ENCODE peak calls at places on chromosomes 1 and 21, in six cellular contexts. U, I, C, Y, E and Z are unnamed samples.

GRCh38 chr1:217857061-217857460 is 225.9 kb downstream of the SPATA17 start:
- DNase-seq in U (no peak), I (no peak), C (peak), Y (peak), E (no peak), Z (no peak)

GRCh38 chr1:240190881-240191385 is 99.2 kb downstream of the FMN2 start:
- DNase-seq in U (no peak), I (peak), C (peak), Y (peak), E (no peak), Z (no peak)

GRCh38 chr1:21956720-21957552 is 19.8 kb upstream of the HSPG2 start:
- DNase-seq in U (no peak), I (peak), C (peak), Y (peak), E (peak), Z (peak)

GRCh38 chr1:47229031-47229831 is 2.8 kb downstream of the TAL1 start:
- DNase-seq in U (no peak), I (no peak), C (no peak), Y (no peak), E (no peak), Z (no peak)

GRCh38 chr1:232322162-232322734 is 307.7 kb downstream of the SIPA1L2 start:
- DNase-seq in U (no peak), I (no peak), C (no peak), Y (no peak), E (no peak), Z (peak)

GRCh38 chr1:214808845-214809460 is 206.0 kb downstream of the CENPF start:
- DNase-seq in U (no peak), I (peak), C (peak), Y (peak), E (no peak), Z (no peak)

GRCh38 chr1:44652445-44653106 is 21.7 kb downstream of the TMEM53 start:
- DNase-seq in U (peak), I (no peak), C (peak), Y (peak), E (peak), Z (no peak)

GRCh38 chr1:180892675-180893074 is 20.0 kb upstream of the KIAA1614 start:
- DNase-seq in U (no peak), I (no peak), C (no peak), Y (no peak), E (no peak), Z (no peak)

GRCh38 chr1:48341221-48341620 is 118.7 kb downstream of the SLC5A9 start:
- DNase-seq in U (no peak), I (no peak), C (no peak), Y (no peak), E (no peak), Z (no peak)

GRCh38 chr1:35298464-35298863 is 30.0 kb downstream of the ZMYM4 start:
- DNase-seq in U (no peak), I (no peak), C (peak), Y (peak), E (peak), Z (peak)

GRCh38 chr1:163922743-163923186 is 601.0 kb downstream of the NUF2 start:
- DNase-seq in U (no peak), I (no peak), C (no peak), Y (no peak), E (no peak), Z (no peak)

GRCh38 chr1:236154126-236154525 is 11.8 kb downstream of the GPR137B start:
- DNase-seq in U (no peak), I (no peak), C (no peak), Y (no peak), E (no peak), Z (no peak)

GRCh38 chr1:10280442-10281350 is 70.3 kb downstream of the KIF1B start:
- DNase-seq in U (no peak), I (peak), C (no peak), Y (peak), E (no peak), Z (no peak)

GRCh38 chr1:66562561-66562960 is 28.6 kb downstream of the SGIP1 start:
- DNase-seq in U (no peak), I (no peak), C (no peak), Y (no peak), E (no peak), Z (no peak)

GRCh38 chr1:40668769-40669525 is 3.5 kb upstream of the RIMS3 start:
- DNase-seq in U (peak), I (no peak), C (peak), Y (peak), E (peak), Z (no peak)

GRCh38 chr1:66996018-66996682 is 57.8 kb downstream of the SLC35D1 start:
- DNase-seq in U (peak), I (peak), C (peak), Y (peak), E (peak), Z (peak)

GRCh38 chr1:94481473-94481933 is 60.1 kb downstream of the F3 start:
- DNase-seq in U (peak), I (peak), C (peak), Y (peak), E (peak), Z (no peak)

GRCh38 chr1:60569189-60569588 is 495.6 kb upstream of the C1orf87 start:
- DNase-seq in U (no peak), I (no peak), C (no peak), Y (no peak), E (no peak), Z (no peak)

GRCh38 chr1:182410620-182411273 is 10.3 kb upstream of the TEDDM1 start:
- DNase-seq in U (no peak), I (no peak), C (no peak), Y (no peak), E (no peak), Z (peak)

GRCh38 chr21:35441868-35442582 is 392.9 kb upstream of the RUNX1 start:
- DNase-seq in U (no peak), I (no peak), C (no peak), Y (no peak), E (no peak), Z (no peak)

GRCh38 chr1:3245768-3246167 is 176.8 kb downstream of the PRDM16 start:
- DNase-seq in U (no peak), I (no peak), C (no peak), Y (no peak), E (no peak), Z (no peak)

GRCh38 chr1:187226396-187226795 is 397.6 kb downstream of the PLA2G4A start:
- DNase-seq in U (no peak), I (no peak), C (no peak), Y (no peak), E (no peak), Z (no peak)

GRCh38 chr1:197911857-197912696 is 5.1 kb upstream of the LHX9 start:
- DNase-seq in U (no peak), I (no peak), C (no peak), Y (no peak), E (no peak), Z (no peak)

GRCh38 chr1:178438432-178438831 is 58.3 kb downstream of the CLEC20A start:
- DNase-seq in U (no peak), I (no peak), C (peak), Y (peak), E (no peak), Z (no peak)

GRCh38 chr1:115469703-115470476 is 131.8 kb upstream of the NGF start:
- DNase-seq in U (peak), I (no peak), C (peak), Y (peak), E (no peak), Z (no peak)

GRCh38 chr1:232403017-232403714 is 226.8 kb downstream of the SIPA1L2 start:
- DNase-seq in U (no peak), I (no peak), C (no peak), Y (no peak), E (no peak), Z (no peak)

GRCh38 chr1:111290640-111291039 is at the start of gene CHIA:
- DNase-seq in U (no peak), I (no peak), C (peak), Y (no peak), E (no peak), Z (no peak)

GRCh38 chr1:172789840-172790239 is 130.9 kb downstream of the FASLG start:
- DNase-seq in U (no peak), I (no peak), C (no peak), Y (no peak), E (no peak), Z (no peak)

GRCh38 chr1:21261551-21262281 is 28.5 kb downstream of the ECE1 start:
- DNase-seq in U (no peak), I (peak), C (peak), Y (peak), E (no peak), Z (no peak)

GRCh38 chr1:183456826-183457225 is 15.5 kb upstream of the SMG7 start:
- DNase-seq in U (no peak), I (no peak), C (no peak), Y (no peak), E (no peak), Z (no peak)

GRCh38 chr1:53352576-53352975 is 24.7 kb upstream of the LRP8 start:
- DNase-seq in U (no peak), I (no peak), C (no peak), Y (no peak), E (no peak), Z (no peak)

GRCh38 chr1:162562452-162562828 is 918 bp downstream of the UAP1 start:
- DNase-seq in U (no peak), I (no peak), C (no peak), Y (peak), E (no peak), Z (no peak)

GRCh38 chr1:240107058-240107684 is 15.5 kb downstream of the FMN2 start:
- DNase-seq in U (no peak), I (peak), C (no peak), Y (peak), E (no peak), Z (no peak)

GRCh38 chr1:220788146-220788545 is 1.4 kb downstream of the MTARC1 start:
- DNase-seq in U (no peak), I (no peak), C (no peak), Y (peak), E (no peak), Z (no peak)

GRCh38 chr1:172286629-172287076 is 133.8 kb upstream of the C1orf105 start:
- DNase-seq in U (no peak), I (peak), C (no peak), Y (peak), E (no peak), Z (no peak)

GRCh38 chr1:240946926-240947325 is 335.0 kb upstream of the GREM2 start:
- DNase-seq in U (peak), I (peak), C (peak), Y (peak), E (no peak), Z (no peak)

GRCh38 chr1:31458287-31458896 is 45.4 kb downstream of the SERINC2 start:
- DNase-seq in U (no peak), I (no peak), C (no peak), Y (no peak), E (no peak), Z (no peak)

DNA sequence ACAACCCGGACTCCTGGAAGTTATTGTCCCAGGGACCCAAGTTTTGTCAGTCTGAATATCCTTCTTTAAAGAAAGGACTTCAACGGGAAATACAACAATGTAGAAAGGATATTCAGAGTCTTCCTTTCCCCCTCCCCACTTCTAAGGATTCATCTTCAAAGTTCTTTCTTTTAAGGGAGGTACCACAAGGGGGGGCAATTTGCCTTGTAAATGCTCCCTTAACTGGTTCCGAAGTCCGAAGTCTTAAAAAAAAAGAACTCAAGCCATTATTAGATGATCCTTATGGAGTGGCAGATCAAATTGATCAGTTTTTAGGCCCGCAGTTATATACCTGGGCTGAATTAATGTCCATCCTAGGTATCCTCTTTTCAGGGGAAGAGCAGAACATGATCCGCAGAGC is 47.0 kb downstream of the SERINC2 start:
- DNase-seq in U (no peak), I (no peak), C (no peak), Y (peak), E (no peak), Z (peak)
- TF ChIP-seq CTCF in U (peak), I (peak), C (peak), Y (no peak), E (no peak), Z (peak)

DNA sequence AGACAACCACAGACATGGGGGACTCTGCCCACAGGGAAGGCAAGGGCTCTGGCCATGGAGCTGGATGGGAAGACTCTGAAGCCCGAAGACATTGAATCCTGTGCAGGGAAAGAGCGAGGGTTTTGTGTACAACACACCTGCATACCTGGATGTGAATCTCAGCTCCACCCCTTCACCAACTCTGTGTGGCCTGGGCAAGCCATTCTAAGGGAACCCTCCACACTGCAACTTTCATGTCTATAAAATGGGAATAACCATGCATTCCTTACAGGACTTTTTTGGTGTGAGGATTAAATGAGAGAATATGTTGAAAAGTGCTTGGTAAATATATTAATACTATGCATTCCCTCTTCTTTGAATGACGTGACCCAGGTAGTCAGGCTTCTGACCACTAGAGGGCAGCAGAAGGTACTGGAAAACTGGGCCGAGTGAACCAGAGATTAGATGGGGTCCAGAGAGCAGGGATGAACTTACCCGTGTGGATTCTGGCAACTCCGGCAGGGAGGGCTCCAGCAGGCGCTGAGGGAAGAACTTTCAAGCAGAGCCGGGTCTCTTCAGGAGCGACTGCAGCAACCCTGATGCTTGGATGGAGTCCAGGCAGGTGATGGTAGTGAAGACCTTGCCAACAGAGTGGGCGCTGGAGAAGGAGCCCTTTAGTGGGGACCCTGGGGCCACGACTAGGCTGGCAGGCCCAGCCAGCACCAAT is 908 bp upstream of the ELF3 start:
- DNase-seq in U (peak), I (peak), C (peak), Y (peak), E (peak), Z (no peak)
- H3K4me3 ChIP-seq in U (peak), I (no peak), C (no peak), Y (no peak), E (no peak), Z (peak)

DNA sequence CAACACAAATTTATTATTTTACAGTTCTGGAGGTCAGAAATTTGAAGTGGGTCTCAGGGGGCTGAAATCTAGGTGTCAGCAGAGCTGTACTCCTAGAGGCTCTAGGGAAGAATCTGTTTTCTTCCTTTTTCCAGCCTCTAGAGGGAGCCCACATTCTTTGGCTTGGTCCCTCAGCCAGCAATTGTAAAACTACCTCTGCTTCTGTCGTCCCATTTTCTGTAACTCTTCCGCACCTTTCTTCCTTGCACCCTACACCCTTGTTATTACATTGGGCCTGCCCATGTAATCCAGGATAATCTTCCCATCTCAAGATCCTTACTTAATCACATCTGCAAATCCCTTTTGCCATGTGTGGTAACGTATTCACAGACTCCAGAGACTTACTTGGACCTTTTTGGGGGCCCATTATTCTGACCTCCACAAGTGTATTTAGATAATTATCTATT is 24.8 kb upstream of the THEM4 start:
- DNase-seq in U (peak), I (no peak), C (peak), Y (peak), E (peak), Z (peak)
- TF ChIP-seq CTCF in U (peak), I (peak), C (peak), Y (peak), E (peak), Z (peak)

GRCh38 chr1:246482780-246483179 is 24.3 kb downstream of the SMYD3 start:
- DNase-seq in U (no peak), I (no peak), C (no peak), Y (peak), E (no peak), Z (no peak)
- H3K4me3 ChIP-seq in U (no peak), I (no peak), C (no peak), Y (peak), E (no peak), Z (no peak)

GRCh38 chr21:44456207-44456914 is 1.1 kb downstream of the LRRC3 start:
- DNase-seq in U (peak), I (no peak), C (no peak), Y (no peak), E (no peak), Z (no peak)
- TF ChIP-seq CTCF in U (no peak), I (no peak), C (no peak), Y (no peak), E (no peak), Z (no peak)

GRCh38 chr21:31931644-31932469 is 59.0 kb downstream of the HUNK start:
- DNase-seq in U (peak), I (no peak), C (no peak), Y (no peak), E (no peak), Z (no peak)

GRCh38 chr21:31930001-31930400 is 57.2 kb downstream of the HUNK start:
- DNase-seq in U (no peak), I (no peak), C (no peak), Y (no peak), E (no peak), Z (no peak)

GRCh38 chr21:31927872-31928476 is 55.2 kb downstream of the HUNK start:
- DNase-seq in U (no peak), I (no peak), C (no peak), Y (no peak), E (no peak), Z (no peak)

GRCh38 chr21:31932470-31932764 is 59.6 kb downstream of the HUNK start:
- DNase-seq in U (no peak), I (no peak), C (no peak), Y (no peak), E (no peak), Z (no peak)

DNA sequence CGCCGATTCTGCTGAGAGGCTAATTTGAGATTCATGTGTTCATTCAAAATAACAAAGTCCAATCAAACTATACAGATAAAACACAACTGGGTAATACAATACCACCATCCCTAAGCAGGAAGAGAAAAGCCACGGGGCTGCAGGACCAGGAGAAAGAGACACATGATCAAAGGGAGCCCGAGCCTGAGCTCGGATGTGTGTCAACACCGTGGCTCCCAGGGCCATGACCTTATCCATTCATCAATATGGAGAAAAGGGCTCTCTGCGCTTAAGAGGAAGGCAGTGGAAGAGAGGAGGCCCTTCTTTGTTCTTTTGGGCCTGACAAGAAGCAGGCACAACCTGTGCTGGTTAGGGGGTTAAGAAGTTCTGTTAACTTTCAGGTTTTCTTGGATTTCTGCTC is 56.7 kb downstream of the HUNK start:
- DNase-seq in U (no peak), I (no peak), C (peak), Y (no peak), E (no peak), Z (no peak)
- H3K4me3 ChIP-seq in U (no peak), I (no peak), C (no peak), Y (no peak), E (no peak), Z (no peak)

DNA sequence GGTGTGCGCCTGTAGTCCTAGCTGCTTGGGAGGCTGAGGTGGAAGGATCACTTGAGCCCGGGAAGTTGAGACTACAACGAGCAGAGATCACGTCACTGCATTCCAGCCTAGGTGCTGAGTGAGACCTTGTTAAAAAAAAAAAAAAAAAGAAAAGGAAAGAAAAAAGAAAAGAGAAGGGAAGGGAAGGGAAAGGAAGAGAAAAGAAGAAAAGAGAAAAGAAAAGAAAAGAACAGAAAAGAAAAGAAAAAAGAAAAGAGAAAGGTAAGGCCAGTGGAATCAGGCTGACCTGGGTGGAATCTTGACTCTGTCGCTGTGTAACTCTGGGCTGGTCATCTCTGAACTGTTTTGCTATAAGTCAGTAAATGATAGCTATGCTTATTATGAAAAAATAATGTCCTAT is 33.7 kb upstream of the KIRREL1 start:
- DNase-seq in U (no peak), I (no peak), C (no peak), Y (no peak), E (no peak), Z (no peak)
- TF ChIP-seq CTCF in U (no peak), I (no peak), C (no peak), Y (no peak), E (no peak), Z (no peak)